ENCODE peak calls at places on chromosomes 7 and 10, in ten cellular contexts. C, B, G, N, X, D, J, E, H and U are unnamed samples.

GRCh38 chr10:119302591-119303253 is 95.4 kb downstream of the GRK5 start:
- DNase-seq in C (no peak), B (no peak), G (no peak), N (peak; percentile 35), X (no peak), D (no peak), J (no peak), E (no peak), H (no peak), U (no peak)

GRCh38 chr7:65325793-65326432 is 47.7 kb upstream of the ZNF92 start:
- DNase-seq in C (no peak), B (no peak), G (no peak), N (no peak), X (no peak), D (peak; percentile 2), J (no peak), E (no peak), H (no peak), U (no peak)

GRCh38 chr10:3217301-3217700 is 44.7 kb upstream of the PITRM1 start:
- DNase-seq in C (no peak), B (no peak), G (no peak), N (no peak), X (no peak), D (no peak), J (no peak), E (no peak), H (no peak), U (no peak)

GRCh38 chr10:123607386-123607785 is 58.8 kb upstream of the GPR26 start:
- DNase-seq in C (no peak), B (peak; percentile 88), G (no peak), N (no peak), X (no peak), D (no peak), J (no peak), E (no peak), H (no peak), U (peak; percentile 76)

GRCh38 chr10:48288661-48289060 is 14.2 kb upstream of the FRMPD2 start:
- DNase-seq in C (no peak), B (no peak), G (no peak), N (no peak), X (no peak), D (no peak), J (no peak), E (no peak), H (no peak), U (no peak)

GRCh38 chr7:17622443-17622842 is 317.9 kb downstream of the SNX13 start:
- DNase-seq in C (no peak), B (no peak), G (no peak), N (no peak), X (no peak), D (no peak), J (no peak), E (no peak), H (no peak), U (no peak)

GRCh38 chr10:50577681-50578350 is 45.9 kb downstream of the SGMS1 start:
- DNase-seq in C (peak; percentile 50), B (peak; percentile 64), G (no peak), N (no peak), X (no peak), D (no peak), J (peak; percentile 37), E (peak; percentile 65), H (no peak), U (no peak)

GRCh38 chr7:27175005-27175625 is 995 bp upstream of the HOXA10 start:
- DNase-seq in C (no peak), B (peak; percentile 52), G (no peak), N (peak; percentile 29), X (no peak), D (no peak), J (no peak), E (no peak), H (no peak), U (no peak)

GRCh38 chr10:132366499-132366898 is 30.5 kb upstream of the PWWP2B start:
- DNase-seq in C (no peak), B (no peak), G (no peak), N (no peak), X (no peak), D (no peak), J (no peak), E (no peak), H (no peak), U (no peak)

GRCh38 chr7:7178906-7179305 is 3.4 kb upstream of the C1GALT1 start:
- DNase-seq in C (no peak), B (no peak), G (no peak), N (no peak), X (no peak), D (no peak), J (no peak), E (no peak), H (no peak), U (no peak)

GRCh38 chr10:80468806-80469421 is 14.8 kb downstream of the TSPAN14 start:
- DNase-seq in C (no peak), B (no peak), G (no peak), N (no peak), X (no peak), D (no peak), J (peak; percentile 51), E (no peak), H (no peak), U (no peak)

GRCh38 chr10:22652988-22653431 is 61.4 kb downstream of the PIP4K2A start:
- DNase-seq in C (no peak), B (no peak), G (no peak), N (no peak), X (no peak), D (no peak), J (no peak), E (no peak), H (no peak), U (no peak)

GRCh38 chr7:24197852-24198251 is 86.1 kb upstream of the NPY start:
- DNase-seq in C (no peak), B (no peak), G (no peak), N (no peak), X (no peak), D (no peak), J (no peak), E (no peak), H (no peak), U (no peak)

GRCh38 chr10:73094249-73094850 is 2.3 kb downstream of the P4HA1 start:
- DNase-seq in C (no peak), B (no peak), G (no peak), N (no peak), X (no peak), D (no peak), J (no peak), E (peak; percentile 27), H (no peak), U (no peak)

GRCh38 chr10:123804716-123805115 is 86.9 kb downstream of the CPXM2 start:
- DNase-seq in C (no peak), B (no peak), G (no peak), N (no peak), X (no peak), D (no peak), J (no peak), E (peak; percentile 40), H (no peak), U (no peak)

GRCh38 chr10:13347235-13348156 is 597 bp downstream of the SEPHS1 start:
- DNase-seq in C (peak; percentile 88), B (peak; percentile 83), G (peak; percentile 88), N (peak; percentile 94), X (peak; percentile 59), D (peak; percentile 50), J (peak; percentile 84), E (peak; percentile 81), H (peak; percentile 69), U (peak; percentile 96)

GRCh38 chr10:118595598-118596425 is at the start of gene PRLHR:
- DNase-seq in C (peak; percentile 28), B (peak; percentile 86), G (no peak), N (peak; percentile 73), X (peak; percentile 12), D (peak; percentile 22), J (peak; percentile 46), E (peak; percentile 49), H (no peak), U (peak; percentile 94)

GRCh38 chr7:48097511-48098231 is 8.6 kb downstream of the UPP1 start:
- DNase-seq in C (no peak), B (no peak), G (no peak), N (no peak), X (no peak), D (no peak), J (no peak), E (peak; percentile 35), H (no peak), U (no peak)

GRCh38 chr10:97687785-97688781 is 1.0 kb upstream of the AVPI1 start:
- DNase-seq in C (no peak), B (no peak), G (no peak), N (no peak), X (peak; percentile 95), D (no peak), J (peak; percentile 18), E (no peak), H (no peak), U (no peak)

GRCh38 chr10:79391231-79392019 is 44.2 kb downstream of the PPIF start:
- DNase-seq in C (peak; percentile 35), B (peak; percentile 44), G (no peak), N (peak; percentile 65), X (no peak), D (no peak), J (no peak), E (no peak), H (no peak), U (no peak)

GRCh38 chr10:37703074-37703473 is 154.3 kb downstream of the ZNF248 start:
- DNase-seq in C (no peak), B (no peak), G (no peak), N (no peak), X (no peak), D (no peak), J (no peak), E (no peak), H (no peak), U (no peak)

GRCh38 chr10:44261710-44262455 is 123.0 kb downstream of the CXCL12 start:
- DNase-seq in C (no peak), B (no peak), G (peak; percentile 67), N (peak; percentile 77), X (no peak), D (no peak), J (no peak), E (no peak), H (no peak), U (no peak)

GRCh38 chr10:70432561-70433263 is 8.8 kb downstream of the NODAL start:
- DNase-seq in C (no peak), B (no peak), G (no peak), N (no peak), X (no peak), D (no peak), J (no peak), E (no peak), H (no peak), U (no peak)

GRCh38 chr10:103244663-103245271 is 920 bp upstream of the RPEL1 start:
- DNase-seq in C (peak; percentile 67), B (peak; percentile 88), G (peak; percentile 26), N (peak; percentile 74), X (peak; percentile 85), D (peak; percentile 84), J (peak; percentile 83), E (peak; percentile 92), H (peak; percentile 48), U (peak; percentile 81)

GRCh38 chr10:133388973-133389818 is 4.8 kb upstream of the MTG1 start:
- DNase-seq in C (peak; percentile 46), B (no peak), G (peak; percentile 82), N (peak; percentile 63), X (no peak), D (no peak), J (no peak), E (no peak), H (no peak), U (no peak)

GRCh38 chr7:24587853-24588252 is 14.6 kb downstream of the PALS2 start:
- DNase-seq in C (no peak), B (peak; percentile 85), G (no peak), N (no peak), X (no peak), D (no peak), J (no peak), E (peak; percentile 32), H (peak; percentile 30), U (peak; percentile 70)